ENCODE peak calls at places on chromosome 10, in seven cellular contexts. T is NCI-H1092; F is stimulated activated CD8-positive, alpha-beta memory T cell treated with anti-CD3 and anti-CD28 coated beads, Interleukin-12 subunit alpha, Interleukin-12 subunit beta, amount 100 ng/mL, for 4 hours; D is left cardiac atrium; S is astrocyte of the spinal cord; Z is activated T-helper 1 cell treated with Interleukin-2 at 50 U/mL for 16 hours; O is BJ. P is an unnamed sample.

GRCh38 chr10:118950190-118950658 is 79.3 kb upstream of the NANOS1 start:
- DNase-seq in T (peak; percentile 5), F (no peak), D (peak; percentile 51), S (peak; percentile 18), Z (no peak), O (no peak), P (no peak)

GRCh38 chr10:66836057-66836456 is 89.8 kb upstream of the LRRTM3 start:
- DNase-seq in T (no peak), F (no peak), D (no peak), S (peak; percentile 78), Z (no peak), O (peak; percentile 28), P (peak; percentile 31)

GRCh38 chr10:61119573-61119972 is 175.6 kb upstream of the RHOBTB1 start:
- DNase-seq in T (no peak), F (no peak), D (no peak), S (no peak), Z (no peak), O (no peak), P (no peak)

GRCh38 chr10:110634527-110635209 is 9.5 kb upstream of the RBM20 start:
- DNase-seq in T (peak; percentile 10), F (no peak), D (peak; percentile 72), S (no peak), Z (no peak), O (no peak), P (no peak)

GRCh38 chr10:120508393-120508792 is 51.4 kb downstream of the PLPP4 start:
- DNase-seq in T (no peak), F (no peak), D (no peak), S (peak; percentile 96), Z (no peak), O (no peak), P (no peak)

GRCh38 chr10:79390551-79391229 is 43.4 kb downstream of the PPIF start:
- DNase-seq in T (no peak), F (no peak), D (peak; percentile 33), S (no peak), Z (no peak), O (no peak), P (no peak)

GRCh38 chr10:51656467-51656866 is 42.9 kb downstream of the CSTF2T start:
- DNase-seq in T (no peak), F (no peak), D (no peak), S (no peak), Z (no peak), O (no peak), P (no peak)

GRCh38 chr10:5078781-5079180 is 15.4 kb upstream of the AKR1C3 start:
- DNase-seq in T (no peak), F (no peak), D (no peak), S (no peak), Z (no peak), O (no peak), P (no peak)

GRCh38 chr10:72812798-72813430 is 80.6 kb upstream of the OIT3 start:
- DNase-seq in T (no peak), F (no peak), D (no peak), S (peak; percentile 75), Z (no peak), O (peak; percentile 56), P (peak; percentile 35)

GRCh38 chr10:52668024-52668423 is 104.6 kb downstream of the MBL2 start:
- DNase-seq in T (no peak), F (no peak), D (no peak), S (peak; percentile 57), Z (no peak), O (peak; percentile 26), P (peak; percentile 36)

GRCh38 chr10:59872892-59873463 is 33.4 kb downstream of the CCDC6 start:
- DNase-seq in T (no peak), F (no peak), D (peak; percentile 59), S (peak; percentile 92), Z (no peak), O (peak; percentile 32), P (peak; percentile 70)

GRCh38 chr10:19629559-19629958 is 186.7 kb upstream of the PLXDC2 start:
- DNase-seq in T (no peak), F (no peak), D (peak; percentile 76), S (peak; percentile 67), Z (no peak), O (no peak), P (peak; percentile 83)

GRCh38 chr10:80498833-80499671 is 38.6 kb upstream of the SH2D4B start:
- DNase-seq in T (no peak), F (peak; percentile 48), D (peak; percentile 95), S (peak; percentile 96), Z (no peak), O (peak; percentile 90), P (peak; percentile 97)

GRCh38 chr10:3525832-3526449 is 259.1 kb downstream of the KLF6 start:
- DNase-seq in T (no peak), F (no peak), D (no peak), S (peak; percentile 98), Z (no peak), O (peak; percentile 79), P (peak; percentile 98)

GRCh38 chr10:127452568-127452967 is 96.5 kb upstream of the NPS start:
- DNase-seq in T (no peak), F (no peak), D (no peak), S (no peak), Z (no peak), O (no peak), P (no peak)

GRCh38 chr10:17432738-17433137 is 21.7 kb downstream of the ST8SIA6 start:
- DNase-seq in T (no peak), F (no peak), D (no peak), S (peak; percentile 25), Z (no peak), O (no peak), P (no peak)

GRCh38 chr10:121942749-121943148 is 14.9 kb upstream of the ATE1 start:
- DNase-seq in T (no peak), F (no peak), D (no peak), S (peak; percentile 93), Z (no peak), O (peak; percentile 69), P (peak; percentile 93)

GRCh38 chr10:96263684-96264083 is 7.7 kb downstream of the BLNK start:
- DNase-seq in T (no peak), F (no peak), D (no peak), S (no peak), Z (no peak), O (no peak), P (no peak)